ENCODE peak calls at places on chromosomes 12 and 14, in nine cellular contexts. Z, H, I, M, W, O, P, J and S are unnamed samples.

GRCh38 chr14:54471641-54472040 is 17.1 kb downstream of the GMFB start:
- DNase-seq in J (no peak), Z (no peak), I (no peak), O (no peak), P (no peak), W (no peak), M (no peak), H (no peak), S (no peak)

GRCh38 chr12:47820631-47821345 is 1.1 kb upstream of the HDAC7 start:
- DNase-seq in H (peak), O (peak), W (peak), P (peak), J (no peak), M (peak), I (peak), Z (peak), S (peak)

GRCh38 chr14:60002819-60003492 is 83.0 kb downstream of the LRRC9 start:
- DNase-seq in M (peak), Z (no peak), H (no peak), P (no peak), W (peak), J (no peak), O (no peak), I (no peak), S (no peak)

GRCh38 chr14:31027847-31028246 is 1.7 kb upstream of the STRN3 start:
- DNase-seq in J (no peak), P (peak), Z (no peak), I (no peak), H (no peak), O (no peak), W (no peak), M (no peak), S (no peak)

GRCh38 chr12:40672650-40673319 is 19.5 kb upstream of the CNTN1 start:
- DNase-seq in Z (no peak), M (no peak), H (no peak), O (no peak), W (no peak), I (no peak), J (no peak), P (no peak), S (no peak)

GRCh38 chr12:66898700-66899469 is 220.0 kb upstream of the GRIP1 start:
- DNase-seq in M (no peak), H (no peak), W (no peak), I (peak), J (no peak), O (no peak), P (no peak), Z (no peak), S (no peak)

GRCh38 chr12:116661341-116661740 is 76.5 kb downstream of the SPRING1 start:
- DNase-seq in M (no peak), Z (no peak), W (no peak), P (no peak), J (no peak), O (no peak), H (no peak), I (no peak), S (no peak)

GRCh38 chr12:4353785-4354208 is 25.7 kb downstream of the FGF23 start:
- DNase-seq in Z (peak), J (no peak), W (no peak), I (peak), H (no peak), M (no peak), P (peak), O (no peak), S (no peak)

GRCh38 chr14:49526101-49526500 is 60.1 kb downstream of the RPS29 start:
- DNase-seq in I (no peak), Z (no peak), H (no peak), P (no peak), M (no peak), J (no peak), W (no peak), O (no peak), S (no peak)

GRCh38 chr12:122884860-122885259 is 11.1 kb downstream of the VPS37B start:
- DNase-seq in M (no peak), Z (no peak), W (no peak), J (no peak), I (no peak), H (no peak), O (no peak), P (peak), S (no peak)